ENCODE peak calls at places on chromosomes 12 and 14, in four cellular contexts. U is IMR-90, C is SK-N-SH, M is HCT116. D is an unnamed sample.

GRCh38 chr12:51270067-51270846 is at the start of gene SMAGP:
- DNase-seq in U (peak), C (peak), M (no peak), D (peak)

GRCh38 chr14:66001356-66001755 is 484.8 kb upstream of the CCDC196 start:
- DNase-seq in U (no peak), C (no peak), M (no peak), D (no peak)

GRCh38 chr14:69582207-69582606 is 7.5 kb upstream of the CCDC177 start:
- DNase-seq in U (peak), C (no peak), M (no peak), D (no peak)

GRCh38 chr12:70260610-70261009 is 17.4 kb downstream of the CNOT2 start:
- DNase-seq in U (no peak), C (no peak), M (no peak), D (no peak)

GRCh38 chr14:100283984-100284881 is 22.0 kb downstream of the SLC25A29 start:
- DNase-seq in U (no peak), C (peak), M (no peak), D (no peak)

GRCh38 chr14:77058082-77058481 is 29.6 kb upstream of the IRF2BPL start:
- DNase-seq in U (no peak), C (no peak), M (no peak), D (no peak)

GRCh38 chr12:20142956-20143355 is 225.4 kb upstream of the PDE3A start:
- DNase-seq in U (no peak), C (peak), M (no peak), D (no peak)

GRCh38 chr12:99619389-99620158 is 28.0 kb upstream of the GARIN6 start:
- DNase-seq in U (peak), C (peak), M (peak), D (no peak)

GRCh38 chr14:84003316-84003715 is 1526.6 kb upstream of the FLRT2 start:
- DNase-seq in U (no peak), C (no peak), M (no peak), D (no peak)

GRCh38 chr14:36271939-36272907 is 48.2 kb downstream of the MBIP start:
- DNase-seq in U (peak), C (peak), M (no peak), D (no peak)

GRCh38 chr12:104319028-104319427 is 15.5 kb downstream of the EID3 start:
- DNase-seq in U (no peak), C (no peak), M (no peak), D (no peak)

GRCh38 chr12:107622005-107622404 is 63.6 kb upstream of the PWP1 start:
- DNase-seq in U (peak), C (peak), M (peak), D (no peak)

GRCh38 chr14:103129301-103130016 is 6.2 kb downstream of the TNFAIP2 start:
- DNase-seq in U (no peak), C (peak), M (no peak), D (no peak)

GRCh38 chr12:8038659-8039114 is 6.2 kb downstream of the FOXJ2 start:
- DNase-seq in U (peak), C (peak), M (no peak), D (no peak)

GRCh38 chr12:106416273-106416672 is 58.7 kb downstream of the POLR3B start:
- DNase-seq in U (no peak), C (no peak), M (no peak), D (no peak)
- TF ChIP-seq RAD21 in U (no peak), C (no peak), M (no peak), D (no peak)

GRCh38 chr14:88879016-88879415 is 54.6 kb downstream of the TTC8 start:
- DNase-seq in U (peak), C (no peak), M (no peak), D (peak)
- TF ChIP-seq RAD21 in U (no peak), C (no peak), M (no peak), D (no peak)

GRCh38 chr12:101855364-101855884 is 22.0 kb upstream of the DRAM1 start:
- DNase-seq in U (peak), C (no peak), M (no peak), D (no peak)

GRCh38 chr12:101856030-101856429 is 21.4 kb upstream of the DRAM1 start:
- DNase-seq in U (no peak), C (no peak), M (no peak), D (no peak)

GRCh38 chr12:101859664-101860607 is 17.4 kb upstream of the DRAM1 start:
- DNase-seq in U (peak), C (no peak), M (no peak), D (no peak)

GRCh38 chr12:101854747-101855146 is 22.6 kb upstream of the DRAM1 start:
- DNase-seq in U (no peak), C (no peak), M (no peak), D (no peak)

GRCh38 chr12:101857043-101857558 is 20.3 kb upstream of the DRAM1 start:
- DNase-seq in U (peak), C (no peak), M (no peak), D (peak)
- TF ChIP-seq RAD21 in U (no peak), C (no peak), M (no peak), D (no peak)

GRCh38 chr12:89062996-89063395 is 289.3 kb downstream of the DUSP6 start:
- DNase-seq in U (no peak), C (no peak), M (no peak), D (no peak)

GRCh38 chr12:89059061-89059460 is 293.2 kb downstream of the DUSP6 start:
- DNase-seq in U (no peak), C (no peak), M (no peak), D (no peak)

GRCh38 chr12:89059721-89060120 is 292.6 kb downstream of the DUSP6 start:
- DNase-seq in U (no peak), C (no peak), M (no peak), D (no peak)

GRCh38 chr12:89058393-89058792 is 293.9 kb downstream of the DUSP6 start:
- DNase-seq in U (no peak), C (no peak), M (no peak), D (no peak)

GRCh38 chr12:89060133-89060532 is 292.2 kb downstream of the DUSP6 start:
- DNase-seq in U (peak), C (no peak), M (no peak), D (no peak)
- TF ChIP-seq RAD21 in U (no peak), C (no peak), M (no peak), D (no peak)

DNA sequence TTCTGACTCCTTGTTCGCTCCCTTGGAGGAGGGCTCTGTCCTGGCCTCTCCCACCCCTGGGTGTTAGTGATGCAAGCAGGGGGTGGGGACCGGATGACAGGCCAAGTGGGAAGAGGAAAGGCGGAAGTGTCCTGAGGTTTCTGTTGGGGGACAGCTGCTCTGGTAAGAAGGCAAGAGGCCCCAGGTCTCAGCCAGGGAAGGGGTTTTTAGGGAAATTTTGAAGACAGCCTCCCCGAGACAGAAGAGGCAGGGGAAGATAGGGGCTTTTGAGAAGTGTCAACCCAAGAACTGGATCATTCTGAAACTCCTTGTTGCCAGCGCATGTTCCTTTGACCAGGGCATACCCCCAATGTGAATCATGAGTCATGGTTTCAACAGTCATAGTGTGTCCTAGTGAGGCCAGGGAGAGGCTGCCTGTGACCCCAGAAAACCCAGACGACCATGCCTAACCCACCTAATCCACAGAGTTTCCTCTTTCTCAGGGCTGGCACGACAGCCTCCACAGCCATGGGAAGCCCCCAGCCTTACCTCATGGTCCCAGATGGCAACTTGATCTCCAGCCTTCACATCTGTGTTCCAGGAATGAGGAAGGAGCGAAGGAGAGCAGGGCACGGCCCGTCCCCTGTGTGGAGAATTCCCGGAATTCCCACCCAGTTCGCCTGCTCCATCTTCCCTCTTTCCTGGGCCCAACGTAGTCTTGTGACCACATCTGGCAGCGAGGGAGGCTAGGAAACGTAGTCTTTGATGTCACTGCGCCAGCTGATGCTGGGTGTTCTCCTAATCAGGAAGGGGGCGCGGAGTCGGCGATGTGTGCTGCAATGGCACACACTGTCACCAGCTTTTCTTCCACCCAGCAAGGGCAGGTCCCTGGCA is 4.9 kb upstream of the GPR132 start:
- DNase-seq in U (peak), C (no peak), M (no peak), D (no peak)
- TF ChIP-seq RAD21 in U (no peak), C (no peak), M (no peak), D (no peak)

GRCh38 chr14:104602933-104603325 is 1.6 kb downstream of the TMEM179 start:
- DNase-seq in U (no peak), C (peak), M (no peak), D (no peak)

GRCh38 chr14:104602315-104602932 is 2.1 kb downstream of the TMEM179 start:
- DNase-seq in U (no peak), C (peak), M (no peak), D (no peak)

GRCh38 chr14:104603623-104604401 is 760 bp downstream of the TMEM179 start:
- DNase-seq in U (no peak), C (peak), M (no peak), D (no peak)

GRCh38 chr14:104601786-104602185 is 2.8 kb downstream of the TMEM179 start:
- DNase-seq in U (peak), C (peak), M (no peak), D (no peak)

DNA sequence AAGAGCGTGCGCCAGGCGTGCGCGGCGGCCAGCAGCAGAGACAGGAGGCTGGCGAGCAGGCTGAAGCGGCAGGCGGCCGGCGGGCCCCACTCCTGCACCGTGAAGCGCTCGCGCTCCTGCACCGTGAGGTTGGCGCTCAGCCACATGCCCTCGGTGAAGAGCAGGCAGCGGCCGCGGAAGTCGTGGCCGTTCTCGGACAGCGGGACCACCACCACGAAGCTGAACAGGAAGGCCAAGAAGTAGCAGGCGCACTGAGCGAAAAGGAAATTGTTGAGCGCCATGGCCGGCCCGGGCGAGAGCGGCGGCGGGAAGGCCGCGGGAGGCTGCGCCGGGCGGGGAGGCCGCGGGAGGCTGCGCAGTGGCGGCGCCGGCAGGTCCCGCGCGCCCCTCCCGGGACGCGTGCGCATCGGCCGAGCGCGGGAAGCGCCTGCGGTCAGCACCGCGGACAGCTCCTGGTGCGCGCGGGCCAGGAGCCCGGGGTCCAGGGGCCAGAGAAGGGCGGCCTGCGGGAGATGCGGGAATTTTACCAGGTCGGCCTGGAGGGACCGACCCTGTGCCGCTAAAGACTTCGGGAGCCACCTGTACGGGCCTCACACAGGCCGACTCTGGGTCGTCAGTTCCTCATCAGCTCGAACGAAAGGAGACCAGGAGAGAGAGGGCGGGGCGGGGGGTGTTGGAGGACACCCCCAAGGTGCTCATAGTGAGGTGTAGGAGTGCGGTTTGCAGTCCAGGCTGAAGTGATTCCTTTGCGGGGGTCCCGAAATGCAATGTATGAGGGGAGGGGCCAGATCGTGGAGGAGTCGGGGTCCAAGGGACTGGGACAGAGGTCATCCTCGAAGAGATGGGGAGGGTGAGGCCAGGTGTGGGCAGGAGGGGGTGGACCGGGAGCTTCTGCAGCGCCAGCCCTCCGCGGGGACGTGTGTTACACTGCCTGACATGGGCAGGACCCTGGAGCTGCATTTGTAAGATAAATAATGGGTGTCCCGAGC is at the start of gene TMEM179:
- DNase-seq in U (peak), C (peak), M (no peak), D (no peak)
- TF ChIP-seq RAD21 in U (no peak), C (no peak), M (no peak), D (no peak)

D was measured in A549.